ENCODE peak calls at places on chromosomes 13 and 19, in seven cellular contexts. J is suprapubic skin, Y is A549, P is endothelial cell of umbilical vein, H is adrenal gland, K is ovary, A is transverse colon. I is an unnamed sample.

GRCh38 chr13:21675095-21676007 is 4.5 kb downstream of the FGF9 start:
- DNase-seq in J (no peak), Y (no peak), P (no peak), H (peak; percentile 49), K (peak; percentile 21), A (peak; percentile 54), I (peak; percentile 81)

GRCh38 chr13:33799950-33800592 is 17.9 kb upstream of the RFC3 start:
- DNase-seq in J (no peak), Y (peak; percentile 45), P (peak; percentile 67), H (no peak), K (no peak), A (no peak), I (no peak)

GRCh38 chr13:109271991-109272454 is 514.4 kb downstream of the IRS2 start:
- DNase-seq in J (no peak), Y (peak; percentile 85), P (no peak), H (no peak), K (no peak), A (no peak), I (no peak)

GRCh38 chr19:30719189-30719990 is 347.2 kb downstream of the ZNF536 start:
- DNase-seq in J (peak; percentile 78), Y (peak; percentile 33), P (no peak), H (peak; percentile 80), K (peak; percentile 83), A (peak; percentile 60), I (peak; percentile 83)

GRCh38 chr13:94280845-94281244 is 198.6 kb downstream of the DCT start:
- DNase-seq in J (no peak), Y (no peak), P (no peak), H (no peak), K (no peak), A (no peak), I (no peak)

GRCh38 chr19:57465680-57466381 is 8.9 kb upstream of the VN1R1 start:
- DNase-seq in J (no peak), Y (peak; percentile 73), P (peak; percentile 16), H (no peak), K (no peak), A (peak; percentile 17), I (no peak)

GRCh38 chr13:41244555-41244954 is 18.8 kb downstream of the MTRF1 start:
- DNase-seq in J (no peak), Y (no peak), P (no peak), H (no peak), K (no peak), A (no peak), I (no peak)

GRCh38 chr13:57858376-57858775 is 226.8 kb downstream of the PCDH17 start:
- DNase-seq in J (no peak), Y (no peak), P (no peak), H (no peak), K (no peak), A (no peak), I (no peak)

GRCh38 chr13:95540848-95541247 is 11.7 kb upstream of the CLDN10 start:
- DNase-seq in J (no peak), Y (no peak), P (peak; percentile 67), H (no peak), K (no peak), A (no peak), I (no peak)

GRCh38 chr19:49823472-49823871 is 5.4 kb downstream of the MED25 start:
- DNase-seq in J (no peak), Y (no peak), P (no peak), H (no peak), K (no peak), A (no peak), I (no peak)

GRCh38 chr19:40530091-40530901 is 46.4 kb upstream of the SHKBP1 start:
- DNase-seq in J (no peak), Y (no peak), P (no peak), H (no peak), K (peak; percentile 67), A (no peak), I (no peak)

GRCh38 chr13:108495686-108496363 is 133.6 kb upstream of the MYO16 start:
- DNase-seq in J (no peak), Y (peak; percentile 16), P (no peak), H (no peak), K (no peak), A (no peak), I (no peak)

GRCh38 chr13:114076329-114076761 is 56.1 kb downstream of the RASA3 start:
- DNase-seq in J (peak; percentile 54), Y (no peak), P (no peak), H (no peak), K (no peak), A (no peak), I (no peak)

GRCh38 chr19:52492201-52492960 is 35.1 kb upstream of the ZNF808 start:
- DNase-seq in J (no peak), Y (no peak), P (no peak), H (no peak), K (no peak), A (no peak), I (no peak)

GRCh38 chr19:28468701-28469459 is 744.1 kb downstream of the UQCRFS1 start:
- DNase-seq in J (no peak), Y (no peak), P (no peak), H (no peak), K (no peak), A (peak; percentile 75), I (peak; percentile 85)

GRCh38 chr13:21717817-21718216 is 46.9 kb downstream of the FGF9 start:
- DNase-seq in J (no peak), Y (no peak), P (no peak), H (no peak), K (no peak), A (no peak), I (no peak)

GRCh38 chr19:17457621-17458020 is 3.1 kb downstream of the NXNL1 start:
- DNase-seq in J (no peak), Y (no peak), P (no peak), H (no peak), K (no peak), A (no peak), I (no peak)

GRCh38 chr19:42402376-42403116 is 12.4 kb upstream of the CNFN start:
- DNase-seq in J (no peak), Y (no peak), P (no peak), H (no peak), K (peak; percentile 45), A (no peak), I (peak; percentile 74)

GRCh38 chr19:49888478-49888901 is 8.2 kb downstream of the IL4I1 start:
- DNase-seq in J (no peak), Y (no peak), P (no peak), H (no peak), K (no peak), A (no peak), I (no peak)

GRCh38 chr13:44921931-44922758 is 67.1 kb downstream of the NUFIP1 start:
- DNase-seq in J (no peak), Y (peak; percentile 92), P (peak; percentile 55), H (peak; percentile 88), K (no peak), A (peak; percentile 31), I (no peak)

DNA sequence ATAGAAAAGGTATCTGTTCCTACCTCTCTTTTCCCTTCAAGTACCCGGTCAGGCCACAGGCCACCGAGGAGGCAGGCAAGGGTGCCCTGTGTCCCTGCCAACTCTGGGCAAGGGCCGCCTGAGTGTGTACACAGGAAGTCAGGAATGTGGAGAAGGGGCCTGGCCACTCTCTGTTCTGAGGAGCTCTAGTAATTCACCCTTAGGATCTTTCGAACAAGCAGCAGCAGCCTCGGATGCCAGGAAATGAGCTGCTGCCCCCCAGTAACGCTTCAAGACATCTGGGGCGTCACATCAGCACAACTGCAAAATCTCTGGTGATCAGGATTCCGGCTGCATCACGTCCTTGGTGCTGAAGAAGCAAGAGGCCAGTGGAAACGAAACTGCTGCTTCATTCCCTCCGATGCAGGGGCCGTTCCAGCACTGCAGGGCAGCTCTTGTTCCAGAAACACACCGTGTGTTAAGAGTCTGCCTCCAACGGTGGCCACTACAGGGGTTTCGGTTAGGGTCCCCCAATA is 2.0 kb downstream of the RAB20 start:
- DNase-seq in J (no peak), Y (no peak), P (no peak), H (peak; percentile 67), K (peak; percentile 57), A (peak; percentile 83), I (peak; percentile 76)
- TF ChIP-seq POLR2A in J (no peak), Y (no peak), P (no peak), H (peak; percentile 20), K (no peak), A (peak; percentile 45), I (no peak)

DNA sequence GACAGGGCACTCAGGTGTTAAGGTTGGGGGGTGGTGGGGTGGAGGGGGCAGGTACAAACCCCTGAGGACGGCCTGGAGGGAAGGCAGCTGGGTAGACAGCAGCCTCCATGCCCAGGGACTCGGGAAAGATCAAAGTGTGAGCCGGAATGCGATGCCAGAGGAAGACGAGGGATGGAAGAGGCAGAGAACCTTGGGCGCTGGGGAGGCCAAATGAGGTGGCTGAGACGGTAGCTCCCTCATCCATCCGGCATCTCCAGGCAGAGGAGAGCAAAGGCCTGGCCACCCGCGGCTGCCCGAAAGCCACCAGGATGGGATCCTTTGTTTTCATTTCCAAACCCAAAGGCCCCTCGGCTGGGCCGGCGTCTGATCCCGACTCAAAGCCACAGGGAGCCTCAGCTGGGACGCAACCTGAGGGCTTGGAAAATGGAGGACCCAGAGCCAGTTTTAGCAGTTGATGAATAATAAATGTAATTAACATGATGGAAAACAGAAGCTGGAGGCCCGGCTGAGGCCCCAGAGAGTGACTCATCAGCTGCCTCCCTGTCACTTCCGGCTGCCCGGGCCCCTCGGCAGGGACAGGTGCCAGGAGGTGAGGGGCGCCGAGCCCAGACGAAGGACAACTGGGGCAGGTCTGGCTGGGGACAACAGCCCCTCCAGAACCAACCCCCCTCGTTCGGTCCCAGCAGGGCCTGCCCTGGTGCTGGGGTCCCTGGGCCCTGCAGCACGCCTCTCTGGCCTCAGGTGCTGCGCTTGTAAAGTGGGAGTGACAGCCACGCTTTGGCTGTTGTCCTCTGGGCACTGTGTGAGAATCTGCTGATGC is 61.6 kb downstream of the CEBPG start:
- DNase-seq in J (no peak), Y (no peak), P (no peak), H (no peak), K (no peak), A (no peak), I (peak; percentile 57)
- TF ChIP-seq POLR2A in J (no peak), Y (no peak), P (no peak), H (no peak), K (no peak), A (no peak), I (no peak)

GRCh38 chr19:37466798-37467607 is at the start of gene ZNF569:
- DNase-seq in J (peak; percentile 92), Y (peak; percentile 99), P (peak; percentile 93), H (peak; percentile 95), K (peak; percentile 90), A (peak; percentile 92), I (peak; percentile 96)
- TF ChIP-seq POLR2A in J (no peak), Y (peak; percentile 52), P (peak; percentile 73), H (no peak), K (no peak), A (peak; percentile 41), I (no peak)

GRCh38 chr19:3345850-3346460 is 20.4 kb upstream of the NFIC start:
- DNase-seq in J (no peak), Y (no peak), P (no peak), H (no peak), K (no peak), A (no peak), I (no peak)

GRCh38 chr19:3344608-3345598 is 21.5 kb upstream of the NFIC start:
- DNase-seq in J (no peak), Y (no peak), P (no peak), H (no peak), K (peak; percentile 50), A (no peak), I (no peak)

GRCh38 chr19:3346677-3347353 is 19.6 kb upstream of the NFIC start:
- DNase-seq in J (no peak), Y (no peak), P (no peak), H (peak; percentile 91), K (peak; percentile 87), A (peak; percentile 69), I (no peak)

GRCh38 chr19:3342246-3342645 is 24.1 kb upstream of the NFIC start:
- DNase-seq in J (no peak), Y (no peak), P (no peak), H (no peak), K (no peak), A (no peak), I (no peak)

GRCh38 chr19:3343619-3344502 is 22.5 kb upstream of the NFIC start:
- DNase-seq in J (peak; percentile 96), Y (peak; percentile 95), P (peak; percentile 31), H (peak; percentile 95), K (peak; percentile 82), A (peak; percentile 74), I (peak; percentile 80)
- TF ChIP-seq POLR2A in J (no peak), Y (peak; percentile 32), P (no peak), H (no peak), K (no peak), A (no peak), I (no peak)

I was measured in spleen.